ENCODE peak calls at places on chromosomes 13 and 19, in ten cellular contexts. One of them, this sample, is unnamed.

GRCh38 chr19:29535432-29535831 is 9.6 kb downstream of the VSTM2B start:
- DNase-seq in neural progenitor cell: peak; percentile 39
- DNase-seq in prostate gland: no peak
- DNase-seq in A549: no peak
- DNase-seq in body of pancreas: no peak
- DNase-seq in neuronal stem cell: no peak
- DNase-seq in upper lobe of right lung: peak; percentile 29
- DNase-seq in colonic mucosa: no peak
- DNase-seq in fibroblast of lung: no peak
- DNase-seq in right lobe of liver: peak; percentile 29
- DNase-seq in this sample: no peak

GRCh38 chr19:45801603-45802175 is 9.0 kb upstream of the DMWD start:
- DNase-seq in neural progenitor cell: no peak
- DNase-seq in prostate gland: no peak
- DNase-seq in A549: no peak
- DNase-seq in body of pancreas: no peak
- DNase-seq in neuronal stem cell: no peak
- DNase-seq in upper lobe of right lung: no peak
- DNase-seq in colonic mucosa: no peak
- DNase-seq in fibroblast of lung: no peak
- DNase-seq in right lobe of liver: no peak
- DNase-seq in this sample: no peak

GRCh38 chr19:33376423-33376822 is 2.9 kb downstream of the CEBPG start:
- DNase-seq in neural progenitor cell: no peak
- DNase-seq in prostate gland: no peak
- DNase-seq in A549: peak; percentile 81
- DNase-seq in body of pancreas: peak; percentile 73
- DNase-seq in neuronal stem cell: no peak
- DNase-seq in upper lobe of right lung: no peak
- DNase-seq in colonic mucosa: peak; percentile 95
- DNase-seq in fibroblast of lung: peak; percentile 89
- DNase-seq in right lobe of liver: peak; percentile 83
- DNase-seq in this sample: no peak

GRCh38 chr13:48653074-48654054 is at the start of gene CYSLTR2:
- DNase-seq in neural progenitor cell: peak; percentile 6
- DNase-seq in prostate gland: no peak
- DNase-seq in A549: no peak
- DNase-seq in body of pancreas: no peak
- DNase-seq in neuronal stem cell: no peak
- DNase-seq in upper lobe of right lung: no peak
- DNase-seq in colonic mucosa: no peak
- DNase-seq in fibroblast of lung: peak; percentile 62
- DNase-seq in right lobe of liver: no peak
- DNase-seq in this sample: no peak

GRCh38 chr13:114043421-114044053 is 69.7 kb upstream of the C13orf46 start:
- DNase-seq in neural progenitor cell: no peak
- DNase-seq in prostate gland: no peak
- DNase-seq in A549: peak; percentile 62
- DNase-seq in body of pancreas: peak; percentile 41
- DNase-seq in neuronal stem cell: peak; percentile 29
- DNase-seq in upper lobe of right lung: peak; percentile 79
- DNase-seq in colonic mucosa: no peak
- DNase-seq in fibroblast of lung: peak; percentile 91
- DNase-seq in right lobe of liver: no peak
- DNase-seq in this sample: peak; percentile 55

GRCh38 chr13:106989866-106990265 is 421.9 kb upstream of the ARGLU1 start:
- DNase-seq in neural progenitor cell: no peak
- DNase-seq in prostate gland: no peak
- DNase-seq in A549: no peak
- DNase-seq in body of pancreas: no peak
- DNase-seq in neuronal stem cell: no peak
- DNase-seq in upper lobe of right lung: no peak
- DNase-seq in colonic mucosa: no peak
- DNase-seq in fibroblast of lung: no peak
- DNase-seq in right lobe of liver: no peak
- DNase-seq in this sample: no peak

GRCh38 chr13:67298297-67298696 is 68.2 kb upstream of the PCDH9 start:
- DNase-seq in neural progenitor cell: no peak
- DNase-seq in prostate gland: no peak
- DNase-seq in A549: no peak
- DNase-seq in body of pancreas: no peak
- DNase-seq in neuronal stem cell: no peak
- DNase-seq in upper lobe of right lung: no peak
- DNase-seq in colonic mucosa: no peak
- DNase-seq in fibroblast of lung: peak; percentile 9
- DNase-seq in right lobe of liver: no peak
- DNase-seq in this sample: no peak

GRCh38 chr13:102141625-102142472 is 260.0 kb downstream of the FGF14 start:
- DNase-seq in neural progenitor cell: peak; percentile 31
- DNase-seq in prostate gland: no peak
- DNase-seq in A549: peak; percentile 1
- DNase-seq in body of pancreas: no peak
- DNase-seq in neuronal stem cell: no peak
- DNase-seq in upper lobe of right lung: no peak
- DNase-seq in colonic mucosa: no peak
- DNase-seq in fibroblast of lung: peak; percentile 23
- DNase-seq in right lobe of liver: no peak
- DNase-seq in this sample: no peak

GRCh38 chr13:114010401-114011101 is 36.7 kb upstream of the C13orf46 start:
- DNase-seq in neural progenitor cell: no peak
- DNase-seq in prostate gland: no peak
- DNase-seq in A549: no peak
- DNase-seq in body of pancreas: no peak
- DNase-seq in neuronal stem cell: no peak
- DNase-seq in upper lobe of right lung: no peak
- DNase-seq in colonic mucosa: no peak
- DNase-seq in fibroblast of lung: no peak
- DNase-seq in right lobe of liver: peak; percentile 43
- DNase-seq in this sample: no peak

GRCh38 chr13:45974500-45974899 is 78.0 kb downstream of the ZC3H13 start:
- DNase-seq in neural progenitor cell: no peak
- DNase-seq in prostate gland: no peak
- DNase-seq in A549: no peak
- DNase-seq in body of pancreas: no peak
- DNase-seq in neuronal stem cell: no peak
- DNase-seq in upper lobe of right lung: no peak
- DNase-seq in colonic mucosa: no peak
- DNase-seq in fibroblast of lung: no peak
- DNase-seq in right lobe of liver: no peak
- DNase-seq in this sample: no peak

GRCh38 chr19:16373989-16374388 is 49.4 kb downstream of the KLF2 start:
- DNase-seq in neural progenitor cell: no peak
- DNase-seq in prostate gland: no peak
- DNase-seq in A549: no peak
- DNase-seq in body of pancreas: no peak
- DNase-seq in neuronal stem cell: no peak
- DNase-seq in upper lobe of right lung: no peak
- DNase-seq in colonic mucosa: no peak
- DNase-seq in fibroblast of lung: no peak
- DNase-seq in right lobe of liver: no peak
- DNase-seq in this sample: no peak

GRCh38 chr19:16373539-16373938 is 48.9 kb downstream of the KLF2 start:
- DNase-seq in neural progenitor cell: no peak
- DNase-seq in prostate gland: no peak
- DNase-seq in A549: no peak
- DNase-seq in body of pancreas: no peak
- DNase-seq in neuronal stem cell: no peak
- DNase-seq in upper lobe of right lung: no peak
- DNase-seq in colonic mucosa: no peak
- DNase-seq in fibroblast of lung: peak; percentile 47
- DNase-seq in right lobe of liver: no peak
- DNase-seq in this sample: no peak

GRCh38 chr19:16373079-16373478 is 48.5 kb downstream of the KLF2 start:
- DNase-seq in neural progenitor cell: no peak
- DNase-seq in prostate gland: no peak
- DNase-seq in A549: no peak
- DNase-seq in body of pancreas: no peak
- DNase-seq in neuronal stem cell: no peak
- DNase-seq in upper lobe of right lung: no peak
- DNase-seq in colonic mucosa: no peak
- DNase-seq in fibroblast of lung: no peak
- DNase-seq in right lobe of liver: peak; percentile 35
- DNase-seq in this sample: no peak

GRCh38 chr19:16375157-16375935 is 50.7 kb downstream of the KLF2 start:
- DNase-seq in neural progenitor cell: no peak
- DNase-seq in prostate gland: no peak
- DNase-seq in A549: no peak
- DNase-seq in body of pancreas: no peak
- DNase-seq in neuronal stem cell: no peak
- DNase-seq in upper lobe of right lung: no peak
- DNase-seq in colonic mucosa: no peak
- DNase-seq in fibroblast of lung: no peak
- DNase-seq in right lobe of liver: no peak
- DNase-seq in this sample: no peak

DNA sequence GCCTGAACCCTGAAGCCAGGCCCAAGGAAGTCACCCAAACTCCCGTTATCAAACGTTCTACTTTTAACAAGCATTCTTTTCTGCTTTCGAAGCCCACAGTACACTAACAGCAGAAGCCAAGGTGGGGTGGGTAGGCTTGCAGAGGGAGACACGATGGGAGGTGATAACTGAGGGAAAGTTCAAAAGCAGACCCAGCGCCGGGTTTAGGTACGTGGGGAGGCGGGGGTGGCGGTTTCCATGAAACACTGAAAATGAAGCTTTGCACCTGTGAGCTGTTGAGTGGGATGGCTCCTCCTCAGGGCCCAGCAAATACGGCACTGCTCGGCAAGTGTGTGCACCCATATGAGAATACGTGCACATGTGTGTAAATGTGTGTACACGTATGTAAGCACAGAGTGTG is 49.8 kb downstream of the KLF2 start:
- DNase-seq in neural progenitor cell: no peak
- DNase-seq in prostate gland: no peak
- DNase-seq in A549: no peak
- DNase-seq in body of pancreas: no peak
- DNase-seq in neuronal stem cell: no peak
- DNase-seq in upper lobe of right lung: no peak
- DNase-seq in colonic mucosa: no peak
- DNase-seq in fibroblast of lung: no peak
- DNase-seq in right lobe of liver: no peak
- DNase-seq in this sample: no peak
- H3K4me1 ChIP-seq in neural progenitor cell: no peaks in the 10 kb centered on the region
- H3K4me1 ChIP-seq in prostate gland: peaks cover 7% of the 10 kb centered on the region
- H3K4me1 ChIP-seq in A549: peaks cover 9% of the 10 kb centered on the region
- H3K4me1 ChIP-seq in body of pancreas: no peaks in the 10 kb centered on the region
- H3K4me1 ChIP-seq in neuronal stem cell: no peaks in the 10 kb centered on the region
- H3K4me1 ChIP-seq in upper lobe of right lung: peaks cover 50% of the 10 kb centered on the region
- H3K4me1 ChIP-seq in colonic mucosa: peaks cover 15% of the 10 kb centered on the region
- H3K4me1 ChIP-seq in fibroblast of lung: peaks cover 30% of the 10 kb centered on the region
- H3K4me1 ChIP-seq in right lobe of liver: no peaks in the 10 kb centered on the region
- H3K4me1 ChIP-seq in this sample: no peaks in the 10 kb centered on the region

DNA sequence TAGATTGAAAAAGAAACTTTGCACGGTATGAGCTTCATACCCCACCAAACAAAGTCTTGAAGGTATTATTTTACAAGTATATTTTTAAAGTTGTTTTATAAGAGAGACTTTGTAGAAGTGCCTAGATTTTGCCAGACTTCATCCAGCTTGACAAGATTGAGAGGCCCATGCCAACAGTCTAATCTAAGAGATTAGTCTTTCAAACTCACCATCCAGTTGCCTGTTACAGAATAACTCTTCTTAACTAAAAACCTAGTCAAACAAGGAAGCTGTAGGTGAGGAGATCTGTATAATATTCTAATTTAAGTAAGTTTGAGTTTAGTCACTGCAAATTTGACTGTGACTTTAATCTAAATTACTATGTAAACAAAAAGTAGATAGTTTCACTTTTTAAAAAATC is 41.9 kb upstream of the RAP2A start:
- DNase-seq in neural progenitor cell: no peak
- DNase-seq in prostate gland: no peak
- DNase-seq in A549: no peak
- DNase-seq in body of pancreas: no peak
- DNase-seq in neuronal stem cell: no peak
- DNase-seq in upper lobe of right lung: no peak
- DNase-seq in colonic mucosa: no peak
- DNase-seq in fibroblast of lung: no peak
- DNase-seq in right lobe of liver: no peak
- DNase-seq in this sample: no peak
- H3K4me1 ChIP-seq in neural progenitor cell: no peaks in the 10 kb centered on the region
- H3K4me1 ChIP-seq in prostate gland: no peaks in the 10 kb centered on the region
- H3K4me1 ChIP-seq in A549: peaks cover 14% of the 10 kb centered on the region
- H3K4me1 ChIP-seq in body of pancreas: peaks cover 11% of the 10 kb centered on the region
- H3K4me1 ChIP-seq in neuronal stem cell: no peaks in the 10 kb centered on the region
- H3K4me1 ChIP-seq in upper lobe of right lung: no peaks in the 10 kb centered on the region
- H3K4me1 ChIP-seq in colonic mucosa: no peaks in the 10 kb centered on the region
- H3K4me1 ChIP-seq in fibroblast of lung: peaks cover 6% of the 10 kb centered on the region
- H3K4me1 ChIP-seq in right lobe of liver: no peaks in the 10 kb centered on the region
- H3K4me1 ChIP-seq in this sample: no peaks in the 10 kb centered on the region

DNA sequence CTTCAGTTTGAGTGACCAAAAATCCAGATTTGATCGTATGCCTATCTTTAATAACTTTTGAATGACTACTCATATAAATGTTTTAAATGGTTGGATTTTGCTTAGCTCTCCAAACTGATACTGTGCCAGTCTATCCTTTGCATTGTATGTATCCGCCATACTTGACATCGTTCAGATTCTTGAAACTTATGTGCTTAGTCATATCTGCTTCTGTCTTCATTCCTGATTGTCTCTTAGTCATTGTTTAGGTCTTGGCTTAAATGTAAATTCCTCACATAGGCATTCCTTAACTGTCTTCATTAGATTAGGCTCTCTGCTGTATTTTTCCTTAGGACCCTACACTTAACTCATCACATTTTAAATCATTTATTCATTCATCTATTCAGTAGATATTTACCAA is 126.0 kb downstream of the PCCA start:
- DNase-seq in neural progenitor cell: no peak
- DNase-seq in prostate gland: no peak
- DNase-seq in A549: peak; percentile 28
- DNase-seq in body of pancreas: no peak
- DNase-seq in neuronal stem cell: no peak
- DNase-seq in upper lobe of right lung: no peak
- DNase-seq in colonic mucosa: no peak
- DNase-seq in fibroblast of lung: peak; percentile 93
- DNase-seq in right lobe of liver: no peak
- DNase-seq in this sample: no peak
- H3K4me1 ChIP-seq in neural progenitor cell: no peaks in the 10 kb centered on the region
- H3K4me1 ChIP-seq in prostate gland: no peaks in the 10 kb centered on the region
- H3K4me1 ChIP-seq in A549: peaks cover 42% of the 10 kb centered on the region
- H3K4me1 ChIP-seq in body of pancreas: no peaks in the 10 kb centered on the region
- H3K4me1 ChIP-seq in neuronal stem cell: no peaks in the 10 kb centered on the region
- H3K4me1 ChIP-seq in upper lobe of right lung: no peaks in the 10 kb centered on the region
- H3K4me1 ChIP-seq in colonic mucosa: no peaks in the 10 kb centered on the region
- H3K4me1 ChIP-seq in fibroblast of lung: peaks cover 9% of the 10 kb centered on the region
- H3K4me1 ChIP-seq in right lobe of liver: no peaks in the 10 kb centered on the region
- H3K4me1 ChIP-seq in this sample: no peaks in the 10 kb centered on the region

DNA sequence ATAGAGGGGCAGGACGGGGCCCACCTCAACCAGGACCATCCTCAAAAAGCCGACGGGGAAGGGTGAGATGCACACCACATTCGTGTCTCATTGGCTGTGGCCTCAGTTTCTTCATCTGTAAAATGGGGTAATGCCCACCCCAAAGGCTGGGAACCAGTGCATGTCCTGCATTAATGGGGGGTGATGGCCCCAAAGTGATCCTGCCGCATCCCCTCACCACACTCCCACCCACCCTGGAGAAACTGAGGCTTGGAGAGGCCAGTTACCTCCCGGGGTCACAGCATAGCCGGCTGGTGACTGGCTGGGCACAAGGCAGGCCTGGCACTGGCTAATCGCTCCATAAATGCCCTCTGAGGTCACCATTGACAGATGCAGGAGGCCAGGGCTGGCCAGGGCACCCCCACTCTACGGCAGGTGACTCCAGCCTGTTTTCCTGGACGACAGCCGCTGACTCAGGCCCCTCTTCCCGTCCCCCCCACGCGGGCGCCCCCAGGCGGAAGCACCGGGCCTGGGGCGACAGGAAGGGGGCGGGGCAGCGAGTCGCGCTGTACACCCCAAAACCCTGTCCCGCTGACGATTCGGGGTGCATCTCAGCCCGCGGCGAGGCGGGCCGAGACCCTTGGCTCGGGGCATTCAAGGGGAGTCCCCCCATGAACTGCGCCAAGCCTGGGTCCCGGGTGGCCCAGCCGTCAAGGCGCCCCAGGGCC is 483 bp upstream of the MIDN start:
- DNase-seq in neural progenitor cell: peak; percentile 69
- DNase-seq in prostate gland: peak; percentile 40
- DNase-seq in A549: no peak
- DNase-seq in body of pancreas: peak; percentile 87
- DNase-seq in neuronal stem cell: no peak
- DNase-seq in upper lobe of right lung: peak; percentile 90
- DNase-seq in colonic mucosa: peak; percentile 83
- DNase-seq in fibroblast of lung: peak; percentile 71
- DNase-seq in right lobe of liver: peak; percentile 86
- DNase-seq in this sample: peak; percentile 75
- H3K4me1 ChIP-seq in neural progenitor cell: peaks cover 16% of the 10 kb centered on the region
- H3K4me1 ChIP-seq in prostate gland: peaks cover 43% of the 10 kb centered on the region
- H3K4me1 ChIP-seq in A549: peaks cover 45% of the 10 kb centered on the region
- H3K4me1 ChIP-seq in body of pancreas: peaks cover 70% of the 10 kb centered on the region
- H3K4me1 ChIP-seq in neuronal stem cell: peaks cover 14% of the 10 kb centered on the region
- H3K4me1 ChIP-seq in upper lobe of right lung: peaks cover 41% of the 10 kb centered on the region
- H3K4me1 ChIP-seq in colonic mucosa: peaks cover 27% of the 10 kb centered on the region
- H3K4me1 ChIP-seq in fibroblast of lung: peaks cover 21% of the 10 kb centered on the region
- H3K4me1 ChIP-seq in right lobe of liver: no peaks in the 10 kb centered on the region
- H3K4me1 ChIP-seq in this sample: peaks cover 31% of the 10 kb centered on the region